ENCODE peak calls at places on chromosomes 6 and 20, in seven cellular contexts. One of them, this sample, is unnamed.

GRCh38 chr20:45878076-45878731 is 2.8 kb upstream of the ZSWIM1 start:
- DNase-seq in KBM-7: no peak
- DNase-seq in thoracic aorta: no peak
- DNase-seq in CD14-positive monocyte: no peak
- DNase-seq in activated T-helper 1 cell treated with anti-CD3 and anti-CD28 coated beads, Interleukin-2, amount 50 U/mL, for 16 hours: no peak
- DNase-seq in NT2/D1: no peak
- DNase-seq in SJSA1: no peak
- DNase-seq in this sample: no peak

GRCh38 chr6:34004706-34005105 is 141.2 kb downstream of the GRM4 start:
- DNase-seq in SJSA1: no peak
- DNase-seq in thoracic aorta: no peak
- DNase-seq in CD14-positive monocyte: no peak
- DNase-seq in KBM-7: no peak
- DNase-seq in activated T-helper 1 cell treated with anti-CD3 and anti-CD28 coated beads, Interleukin-2, amount 50 U/mL, for 16 hours: no peak
- DNase-seq in NT2/D1: no peak
- DNase-seq in this sample: no peak

GRCh38 chr6:119129148-119129967 is 50.9 kb upstream of the FAM184A start:
- DNase-seq in KBM-7: peak; percentile 72
- DNase-seq in activated T-helper 1 cell treated with anti-CD3 and anti-CD28 coated beads, Interleukin-2, amount 50 U/mL, for 16 hours: no peak
- DNase-seq in SJSA1: peak; percentile 59
- DNase-seq in thoracic aorta: no peak
- DNase-seq in NT2/D1: peak; percentile 59
- DNase-seq in CD14-positive monocyte: no peak
- DNase-seq in this sample: peak; percentile 8

GRCh38 chr6:43277643-43278523 is 20.2 kb upstream of the SLC22A7 start:
- DNase-seq in activated T-helper 1 cell treated with anti-CD3 and anti-CD28 coated beads, Interleukin-2, amount 50 U/mL, for 16 hours: no peak
- DNase-seq in KBM-7: no peak
- DNase-seq in SJSA1: peak; percentile 38
- DNase-seq in thoracic aorta: no peak
- DNase-seq in NT2/D1: no peak
- DNase-seq in CD14-positive monocyte: no peak
- DNase-seq in this sample: no peak

GRCh38 chr6:108574457-108575149 is 13.9 kb downstream of the FOXO3 start:
- DNase-seq in SJSA1: no peak
- DNase-seq in activated T-helper 1 cell treated with anti-CD3 and anti-CD28 coated beads, Interleukin-2, amount 50 U/mL, for 16 hours: no peak
- DNase-seq in KBM-7: no peak
- DNase-seq in thoracic aorta: no peak
- DNase-seq in CD14-positive monocyte: no peak
- DNase-seq in NT2/D1: no peak
- DNase-seq in this sample: no peak

GRCh38 chr6:157668034-157668401 is 155.0 kb upstream of the SNX9 start:
- DNase-seq in SJSA1: no peak
- DNase-seq in NT2/D1: no peak
- DNase-seq in KBM-7: no peak
- DNase-seq in CD14-positive monocyte: no peak
- DNase-seq in activated T-helper 1 cell treated with anti-CD3 and anti-CD28 coated beads, Interleukin-2, amount 50 U/mL, for 16 hours: no peak
- DNase-seq in thoracic aorta: no peak
- DNase-seq in this sample: no peak

GRCh38 chr6:33776186-33776585 is 12.7 kb downstream of the LEMD2 start:
- DNase-seq in SJSA1: no peak
- DNase-seq in thoracic aorta: no peak
- DNase-seq in KBM-7: no peak
- DNase-seq in NT2/D1: no peak
- DNase-seq in CD14-positive monocyte: no peak
- DNase-seq in activated T-helper 1 cell treated with anti-CD3 and anti-CD28 coated beads, Interleukin-2, amount 50 U/mL, for 16 hours: no peak
- DNase-seq in this sample: no peak

GRCh38 chr6:109187399-109188114 is 92.2 kb downstream of the CEP57L1 start:
- DNase-seq in KBM-7: peak; percentile 72
- DNase-seq in activated T-helper 1 cell treated with anti-CD3 and anti-CD28 coated beads, Interleukin-2, amount 50 U/mL, for 16 hours: peak; percentile 28
- DNase-seq in NT2/D1: peak; percentile 39
- DNase-seq in CD14-positive monocyte: no peak
- DNase-seq in thoracic aorta: no peak
- DNase-seq in SJSA1: peak; percentile 27
- DNase-seq in this sample: peak; percentile 45

GRCh38 chr20:325889-326644 is 715 bp downstream of the SOX12 start:
- DNase-seq in thoracic aorta: peak; percentile 24
- DNase-seq in activated T-helper 1 cell treated with anti-CD3 and anti-CD28 coated beads, Interleukin-2, amount 50 U/mL, for 16 hours: peak; percentile 14
- DNase-seq in NT2/D1: no peak
- DNase-seq in CD14-positive monocyte: no peak
- DNase-seq in SJSA1: peak; percentile 69
- DNase-seq in KBM-7: peak; percentile 67
- DNase-seq in this sample: peak; percentile 34

GRCh38 chr6:137863126-137863996 is 3.7 kb upstream of the TNFAIP3 start:
- DNase-seq in NT2/D1: no peak
- DNase-seq in CD14-positive monocyte: no peak
- DNase-seq in activated T-helper 1 cell treated with anti-CD3 and anti-CD28 coated beads, Interleukin-2, amount 50 U/mL, for 16 hours: no peak
- DNase-seq in thoracic aorta: no peak
- DNase-seq in SJSA1: no peak
- DNase-seq in KBM-7: no peak
- DNase-seq in this sample: no peak

GRCh38 chr6:34922177-34922663 is 33.2 kb downstream of the ANKS1A start:
- DNase-seq in KBM-7: no peak
- DNase-seq in activated T-helper 1 cell treated with anti-CD3 and anti-CD28 coated beads, Interleukin-2, amount 50 U/mL, for 16 hours: no peak
- DNase-seq in NT2/D1: no peak
- DNase-seq in CD14-positive monocyte: no peak
- DNase-seq in thoracic aorta: no peak
- DNase-seq in SJSA1: peak; percentile 40
- DNase-seq in this sample: no peak

GRCh38 chr6:131001113-131001776 is 61.8 kb downstream of the EPB41L2 start:
- DNase-seq in SJSA1: no peak
- DNase-seq in thoracic aorta: no peak
- DNase-seq in CD14-positive monocyte: no peak
- DNase-seq in activated T-helper 1 cell treated with anti-CD3 and anti-CD28 coated beads, Interleukin-2, amount 50 U/mL, for 16 hours: no peak
- DNase-seq in KBM-7: no peak
- DNase-seq in NT2/D1: no peak
- DNase-seq in this sample: no peak

GRCh38 chr20:43750774-43751166 is 24.0 kb upstream of the GTSF1L start:
- DNase-seq in thoracic aorta: no peak
- DNase-seq in SJSA1: no peak
- DNase-seq in activated T-helper 1 cell treated with anti-CD3 and anti-CD28 coated beads, Interleukin-2, amount 50 U/mL, for 16 hours: no peak
- DNase-seq in CD14-positive monocyte: no peak
- DNase-seq in KBM-7: no peak
- DNase-seq in NT2/D1: no peak
- DNase-seq in this sample: no peak

GRCh38 chr6:97626586-97627441 is 343.8 kb upstream of the MMS22L start:
- DNase-seq in NT2/D1: no peak
- DNase-seq in KBM-7: no peak
- DNase-seq in activated T-helper 1 cell treated with anti-CD3 and anti-CD28 coated beads, Interleukin-2, amount 50 U/mL, for 16 hours: no peak
- DNase-seq in SJSA1: peak; percentile 10
- DNase-seq in CD14-positive monocyte: no peak
- DNase-seq in thoracic aorta: no peak
- DNase-seq in this sample: no peak

GRCh38 chr6:160949531-160949930 is 42.0 kb upstream of the MAP3K4 start:
- DNase-seq in activated T-helper 1 cell treated with anti-CD3 and anti-CD28 coated beads, Interleukin-2, amount 50 U/mL, for 16 hours: no peak
- DNase-seq in NT2/D1: no peak
- DNase-seq in thoracic aorta: no peak
- DNase-seq in KBM-7: no peak
- DNase-seq in CD14-positive monocyte: no peak
- DNase-seq in SJSA1: no peak
- DNase-seq in this sample: no peak

GRCh38 chr6:142716097-142716496 is 228.9 kb downstream of the HIVEP2 start:
- DNase-seq in CD14-positive monocyte: no peak
- DNase-seq in activated T-helper 1 cell treated with anti-CD3 and anti-CD28 coated beads, Interleukin-2, amount 50 U/mL, for 16 hours: no peak
- DNase-seq in KBM-7: peak; percentile 32
- DNase-seq in SJSA1: no peak
- DNase-seq in NT2/D1: no peak
- DNase-seq in thoracic aorta: no peak
- DNase-seq in this sample: no peak

GRCh38 chr6:21764989-21765388 is 171.4 kb downstream of the SOX4 start:
- DNase-seq in SJSA1: no peak
- DNase-seq in thoracic aorta: no peak
- DNase-seq in NT2/D1: no peak
- DNase-seq in activated T-helper 1 cell treated with anti-CD3 and anti-CD28 coated beads, Interleukin-2, amount 50 U/mL, for 16 hours: no peak
- DNase-seq in CD14-positive monocyte: no peak
- DNase-seq in KBM-7: no peak
- DNase-seq in this sample: no peak

GRCh38 chr6:22766979-22767378 is 197.6 kb downstream of the HDGFL1 start:
- DNase-seq in NT2/D1: no peak
- DNase-seq in thoracic aorta: no peak
- DNase-seq in CD14-positive monocyte: no peak
- DNase-seq in SJSA1: no peak
- DNase-seq in activated T-helper 1 cell treated with anti-CD3 and anti-CD28 coated beads, Interleukin-2, amount 50 U/mL, for 16 hours: no peak
- DNase-seq in KBM-7: no peak
- DNase-seq in this sample: no peak

GRCh38 chr20:46461808-46462207 is 51.6 kb downstream of the ZNF334 start:
- DNase-seq in NT2/D1: no peak
- DNase-seq in thoracic aorta: no peak
- DNase-seq in CD14-positive monocyte: no peak
- DNase-seq in activated T-helper 1 cell treated with anti-CD3 and anti-CD28 coated beads, Interleukin-2, amount 50 U/mL, for 16 hours: no peak
- DNase-seq in KBM-7: no peak
- DNase-seq in SJSA1: no peak
- DNase-seq in this sample: no peak

GRCh38 chr20:31925631-31926030 is 26.2 kb downstream of the PDRG1 start:
- DNase-seq in activated T-helper 1 cell treated with anti-CD3 and anti-CD28 coated beads, Interleukin-2, amount 50 U/mL, for 16 hours: no peak
- DNase-seq in NT2/D1: no peak
- DNase-seq in SJSA1: no peak
- DNase-seq in thoracic aorta: no peak
- DNase-seq in CD14-positive monocyte: no peak
- DNase-seq in KBM-7: no peak
- DNase-seq in this sample: no peak

GRCh38 chr6:50819527-50819905 is 845 bp downstream of the TFAP2B start:
- DNase-seq in CD14-positive monocyte: no peak
- DNase-seq in activated T-helper 1 cell treated with anti-CD3 and anti-CD28 coated beads, Interleukin-2, amount 50 U/mL, for 16 hours: no peak
- DNase-seq in SJSA1: no peak
- DNase-seq in KBM-7: no peak
- DNase-seq in NT2/D1: no peak
- DNase-seq in thoracic aorta: no peak
- DNase-seq in this sample: no peak

GRCh38 chr6:51963980-51964379 is 123.4 kb downstream of the PKHD1 start:
- DNase-seq in thoracic aorta: no peak
- DNase-seq in KBM-7: no peak
- DNase-seq in SJSA1: no peak
- DNase-seq in activated T-helper 1 cell treated with anti-CD3 and anti-CD28 coated beads, Interleukin-2, amount 50 U/mL, for 16 hours: no peak
- DNase-seq in NT2/D1: no peak
- DNase-seq in CD14-positive monocyte: no peak
- DNase-seq in this sample: no peak

GRCh38 chr6:145244712-145245111 is 490.6 kb downstream of the EPM2A start:
- DNase-seq in activated T-helper 1 cell treated with anti-CD3 and anti-CD28 coated beads, Interleukin-2, amount 50 U/mL, for 16 hours: no peak
- DNase-seq in SJSA1: no peak
- DNase-seq in NT2/D1: no peak
- DNase-seq in CD14-positive monocyte: no peak
- DNase-seq in thoracic aorta: no peak
- DNase-seq in KBM-7: no peak
- DNase-seq in this sample: no peak

GRCh38 chr6:150897400-150897943 is 32.0 kb downstream of the MTHFD1L start:
- DNase-seq in SJSA1: no peak
- DNase-seq in KBM-7: no peak
- DNase-seq in thoracic aorta: no peak
- DNase-seq in NT2/D1: no peak
- DNase-seq in activated T-helper 1 cell treated with anti-CD3 and anti-CD28 coated beads, Interleukin-2, amount 50 U/mL, for 16 hours: no peak
- DNase-seq in CD14-positive monocyte: no peak
- DNase-seq in this sample: no peak

GRCh38 chr6:156977527-156978291 is 200.5 kb downstream of the ARID1B start:
- DNase-seq in NT2/D1: no peak
- DNase-seq in activated T-helper 1 cell treated with anti-CD3 and anti-CD28 coated beads, Interleukin-2, amount 50 U/mL, for 16 hours: no peak
- DNase-seq in CD14-positive monocyte: no peak
- DNase-seq in thoracic aorta: no peak
- DNase-seq in SJSA1: no peak
- DNase-seq in KBM-7: no peak
- DNase-seq in this sample: peak; percentile 43

GRCh38 chr20:20364016-20364746 is 3.7 kb upstream of the INSM1 start:
- DNase-seq in NT2/D1: no peak
- DNase-seq in SJSA1: no peak
- DNase-seq in CD14-positive monocyte: no peak
- DNase-seq in activated T-helper 1 cell treated with anti-CD3 and anti-CD28 coated beads, Interleukin-2, amount 50 U/mL, for 16 hours: no peak
- DNase-seq in thoracic aorta: no peak
- DNase-seq in KBM-7: no peak
- DNase-seq in this sample: peak; percentile 90

GRCh38 chr6:29451471-29452193 is 5.2 kb downstream of the OR11A1 start:
- DNase-seq in KBM-7: no peak
- DNase-seq in activated T-helper 1 cell treated with anti-CD3 and anti-CD28 coated beads, Interleukin-2, amount 50 U/mL, for 16 hours: no peak
- DNase-seq in CD14-positive monocyte: no peak
- DNase-seq in SJSA1: no peak
- DNase-seq in thoracic aorta: no peak
- DNase-seq in NT2/D1: no peak
- DNase-seq in this sample: no peak

GRCh38 chr6:34953084-34954025 is 64.3 kb downstream of the ANKS1A start:
- DNase-seq in KBM-7: no peak
- DNase-seq in SJSA1: peak; percentile 55
- DNase-seq in NT2/D1: no peak
- DNase-seq in CD14-positive monocyte: no peak
- DNase-seq in activated T-helper 1 cell treated with anti-CD3 and anti-CD28 coated beads, Interleukin-2, amount 50 U/mL, for 16 hours: no peak
- DNase-seq in thoracic aorta: no peak
- DNase-seq in this sample: peak; percentile 12

GRCh38 chr6:52994789-52995078 is 350 bp downstream of the GSTA4 start:
- DNase-seq in thoracic aorta: no peak
- DNase-seq in NT2/D1: no peak
- DNase-seq in CD14-positive monocyte: no peak
- DNase-seq in SJSA1: no peak
- DNase-seq in KBM-7: no peak
- DNase-seq in activated T-helper 1 cell treated with anti-CD3 and anti-CD28 coated beads, Interleukin-2, amount 50 U/mL, for 16 hours: no peak
- DNase-seq in this sample: peak; percentile 47

GRCh38 chr6:161748535-161749386 is 474.9 kb upstream of the AGPAT4 start:
- DNase-seq in thoracic aorta: no peak
- DNase-seq in activated T-helper 1 cell treated with anti-CD3 and anti-CD28 coated beads, Interleukin-2, amount 50 U/mL, for 16 hours: no peak
- DNase-seq in KBM-7: peak; percentile 51
- DNase-seq in CD14-positive monocyte: no peak
- DNase-seq in SJSA1: peak; percentile 4
- DNase-seq in NT2/D1: peak; percentile 40
- DNase-seq in this sample: peak; percentile 32

GRCh38 chr6:3294921-3295871 is 36.4 kb downstream of the PSMG4 start:
- DNase-seq in CD14-positive monocyte: no peak
- DNase-seq in SJSA1: no peak
- DNase-seq in activated T-helper 1 cell treated with anti-CD3 and anti-CD28 coated beads, Interleukin-2, amount 50 U/mL, for 16 hours: no peak
- DNase-seq in NT2/D1: no peak
- DNase-seq in thoracic aorta: no peak
- DNase-seq in KBM-7: no peak
- DNase-seq in this sample: no peak

GRCh38 chr20:29443819-29444218 is 1813.6 kb upstream of the DEFB115 start:
- DNase-seq in KBM-7: no peak
- DNase-seq in CD14-positive monocyte: no peak
- DNase-seq in NT2/D1: no peak
- DNase-seq in activated T-helper 1 cell treated with anti-CD3 and anti-CD28 coated beads, Interleukin-2, amount 50 U/mL, for 16 hours: no peak
- DNase-seq in thoracic aorta: no peak
- DNase-seq in SJSA1: no peak
- DNase-seq in this sample: no peak

GRCh38 chr20:46040902-46041535 is 12.0 kb downstream of the SLC12A5 start:
- DNase-seq in CD14-positive monocyte: no peak
- DNase-seq in activated T-helper 1 cell treated with anti-CD3 and anti-CD28 coated beads, Interleukin-2, amount 50 U/mL, for 16 hours: no peak
- DNase-seq in KBM-7: peak; percentile 56
- DNase-seq in SJSA1: no peak
- DNase-seq in NT2/D1: peak; percentile 52
- DNase-seq in thoracic aorta: no peak
- DNase-seq in this sample: no peak